ENCODE peak calls at places on chromosomes 16 and 17, in ten cellular contexts. O is stomach; Z is effector memory CD4-positive, alpha-beta T cell; Q is BE2C; J is ascending aorta; H is IMR-90; X is heart left ventricle; N is uterus; I is right cardiac atrium; F is psoas muscle. P is an unnamed sample. For H3K4me1, the result is how much of the 10 kb centered on the place peaks cover.

GRCh38 chr17:64230551-64231408 is 32.3 kb downstream of the TEX2 start:
- DNase-seq in O (no peak), Z (no peak), Q (no peak), J (peak), H (peak), X (no peak), N (no peak), I (no peak), F (no peak), P (peak)

GRCh38 chr17:54900457-54901229 is at the start of gene TOM1L1:
- DNase-seq in O (peak), Z (no peak), Q (peak), J (peak), H (peak), X (peak), N (peak), I (peak), F (peak), P (peak)

GRCh38 chr16:70437582-70438324 is 1.1 kb downstream of the ST3GAL2 start:
- DNase-seq in O (no peak), Z (no peak), Q (peak), J (no peak), H (peak), X (peak), N (no peak), I (no peak), F (no peak), P (peak)

GRCh38 chr16:20175358-20175757 is 101.7 kb upstream of the GPR139 start:
- DNase-seq in O (no peak), Z (no peak), Q (no peak), J (no peak), H (no peak), X (no peak), N (no peak), I (no peak), F (no peak), P (no peak)

GRCh38 chr16:59604331-59604730 is 870.2 kb upstream of the GOT2 start:
- DNase-seq in O (no peak), Z (no peak), Q (no peak), J (no peak), H (peak), X (no peak), N (no peak), I (no peak), F (no peak), P (no peak)

GRCh38 chr17:83186226-83186625 is 106.8 kb downstream of the METRNL start:
- DNase-seq in O (no peak), Z (no peak), Q (no peak), J (peak), H (no peak), X (peak), N (no peak), I (peak), F (peak), P (no peak)

GRCh38 chr16:64996641-64997040 is 125.2 kb downstream of the CDH11 start:
- DNase-seq in O (no peak), Z (no peak), Q (no peak), J (no peak), H (no peak), X (no peak), N (no peak), I (no peak), F (no peak), P (no peak)

GRCh38 chr17:55161935-55162555 is 102.7 kb upstream of the HLF start:
- DNase-seq in O (no peak), Z (no peak), Q (no peak), J (no peak), H (peak), X (no peak), N (no peak), I (no peak), F (no peak), P (peak)

GRCh38 chr16:72561-73537 is at the start of gene RHBDF1:
- DNase-seq in O (peak), Z (no peak), Q (peak), J (peak), H (peak), X (peak), N (peak), I (peak), F (peak), P (no peak)

GRCh38 chr17:16283705-16284104 is 66.7 kb downstream of the PIGL start:
- DNase-seq in O (no peak), Z (no peak), Q (no peak), J (no peak), H (peak), X (no peak), N (no peak), I (no peak), F (no peak), P (peak)

GRCh38 chr17:63437287-63438091 is 8.6 kb downstream of the CYB561 start:
- DNase-seq in O (peak), Z (no peak), Q (peak), J (no peak), H (no peak), X (no peak), N (no peak), I (peak), F (peak), P (no peak)

GRCh38 chr16:66263168-66263972 is 103.1 kb upstream of the CDH5 start:
- DNase-seq in O (no peak), Z (no peak), Q (no peak), J (no peak), H (no peak), X (no peak), N (no peak), I (no peak), F (no peak), P (no peak)

GRCh38 chr16:86665319-86665675 is 86.9 kb downstream of the FOXL1 start:
- DNase-seq in O (no peak), Z (no peak), Q (no peak), J (peak), H (peak), X (no peak), N (no peak), I (no peak), F (no peak), P (peak)

GRCh38 chr16:56289862-56290261 is 98.6 kb downstream of the GNAO1 start:
- DNase-seq in O (no peak), Z (no peak), Q (peak), J (no peak), H (no peak), X (no peak), N (no peak), I (no peak), F (no peak), P (no peak)

GRCh38 chr16:77974883-77975282 is 47.5 kb upstream of the CLEC3A start:
- DNase-seq in O (no peak), Z (no peak), Q (no peak), J (no peak), H (no peak), X (no peak), N (no peak), I (no peak), F (no peak), P (peak)

GRCh38 chr17:52027620-52028019 is 130.9 kb downstream of the CA10 start:
- DNase-seq in O (no peak), Z (no peak), Q (no peak), J (no peak), H (no peak), X (no peak), N (no peak), I (no peak), F (no peak), P (peak)

GRCh38 chr16:84228321-84228838 is 11.4 kb downstream of the KCNG4 start:
- DNase-seq in O (no peak), Z (no peak), Q (peak), J (peak), H (peak), X (peak), N (peak), I (peak), F (peak), P (peak)

GRCh38 chr17:41907185-41907556 is 11.6 kb downstream of the ACLY start:
- DNase-seq in O (no peak), Z (no peak), Q (no peak), J (no peak), H (peak), X (no peak), N (peak), I (no peak), F (no peak), P (peak)

GRCh38 chr16:28935924-28936783 is 4.4 kb downstream of the CD19 start:
- DNase-seq in O (peak), Z (peak), Q (peak), J (peak), H (peak), X (peak), N (peak), I (peak), F (peak), P (peak)

GRCh38 chr16:64829678-64830077 is 292.2 kb downstream of the CDH11 start:
- DNase-seq in O (no peak), Z (no peak), Q (no peak), J (no peak), H (no peak), X (no peak), N (no peak), I (no peak), F (no peak), P (no peak)

GRCh38 chr17:31373150-31374082 is 18.1 kb upstream of the RAB11FIP4 start:
- DNase-seq in O (no peak), Z (no peak), Q (no peak), J (no peak), H (peak), X (no peak), N (no peak), I (no peak), F (no peak), P (peak)

GRCh38 chr16:50644730-50645129 is 36.4 kb downstream of the SNX20 start:
- DNase-seq in O (peak), Z (no peak), Q (no peak), J (no peak), H (no peak), X (no peak), N (peak), I (no peak), F (no peak), P (peak)

GRCh38 chr17:55577011-55577586 is 65.8 kb upstream of the SMIM36 start:
- DNase-seq in O (no peak), Z (no peak), Q (no peak), J (peak), H (peak), X (peak), N (peak), I (peak), F (no peak), P (peak)

GRCh38 chr16:21626659-21627277 is 25.6 kb downstream of the IGSF6 start:
- DNase-seq in O (no peak), Z (peak), Q (peak), J (no peak), H (peak), X (no peak), N (peak), I (no peak), F (no peak), P (peak)

GRCh38 chr17:49249890-49250522 is 19.4 kb upstream of the PHOSPHO1 start:
- DNase-seq in O (no peak), Z (no peak), Q (no peak), J (no peak), H (no peak), X (no peak), N (no peak), I (no peak), F (no peak), P (no peak)

GRCh38 chr17:81870155-81870977 is 771 bp downstream of the ARHGDIA start:
- DNase-seq in O (peak), Z (peak), Q (peak), J (no peak), H (peak), X (no peak), N (peak), I (peak), F (no peak), P (peak)

GRCh38 chr17:77117415-77117814 is 23.4 kb upstream of the SEC14L1 start:
- DNase-seq in O (no peak), Z (no peak), Q (no peak), J (no peak), H (no peak), X (no peak), N (no peak), I (no peak), F (no peak), P (peak)

GRCh38 chr17:65800655-65801054 is 239.2 kb upstream of the AXIN2 start:
- DNase-seq in O (no peak), Z (no peak), Q (no peak), J (no peak), H (no peak), X (no peak), N (no peak), I (no peak), F (no peak), P (no peak)

GRCh38 chr17:4631836-4632582 is 9.5 kb downstream of the ALOX15 start:
- DNase-seq in O (no peak), Z (no peak), Q (no peak), J (peak), H (peak), X (no peak), N (no peak), I (no peak), F (no peak), P (no peak)

GRCh38 chr17:44004761-44005526 is 522 bp downstream of the NAGS start:
- DNase-seq in O (peak), Z (no peak), Q (peak), J (no peak), H (no peak), X (no peak), N (peak), I (no peak), F (peak), P (no peak)

GRCh38 chr16:80366023-80366422 is 174.8 kb upstream of the DYNLRB2 start:
- DNase-seq in O (no peak), Z (no peak), Q (no peak), J (no peak), H (no peak), X (no peak), N (no peak), I (no peak), F (no peak), P (no peak)

GRCh38 chr17:75524269-75524970 is 1.1 kb upstream of the LLGL2 start:
- DNase-seq in O (no peak), Z (no peak), Q (no peak), J (no peak), H (no peak), X (no peak), N (no peak), I (no peak), F (no peak), P (no peak)

GRCh38 chr17:8163978-8164814 is 1.4 kb upstream of the VAMP2 start:
- DNase-seq in O (peak), Z (peak), Q (no peak), J (peak), H (peak), X (peak), N (peak), I (peak), F (peak), P (peak)

GRCh38 chr16:18832613-18833012 is 31.3 kb upstream of the ARL6IP1 start:
- DNase-seq in O (no peak), Z (no peak), Q (no peak), J (no peak), H (no peak), X (no peak), N (no peak), I (no peak), F (no peak), P (no peak)

GRCh38 chr16:68764866-68765265 is 27.8 kb downstream of the CDH1 start:
- DNase-seq in O (no peak), Z (no peak), Q (no peak), J (no peak), H (no peak), X (no peak), N (no peak), I (no peak), F (no peak), P (no peak)

GRCh38 chr16:17026600-17027242 is 444.0 kb downstream of the XYLT1 start:
- DNase-seq in O (no peak), Z (no peak), Q (no peak), J (no peak), H (no peak), X (no peak), N (no peak), I (no peak), F (no peak), P (no peak)

GRCh38 chr16:75471723-75472634 is 7.5 kb upstream of the TMEM170A start:
- DNase-seq in O (peak), Z (peak), Q (peak), J (peak), H (peak), X (peak), N (peak), I (peak), F (no peak), P (peak)

GRCh38 chr16:67399218-67399733 is 6.0 kb upstream of the TPPP3 start:
- DNase-seq in O (peak), Z (no peak), Q (no peak), J (no peak), H (no peak), X (no peak), N (peak), I (peak), F (peak), P (no peak)

GRCh38 chr17:43216762-43217613 is 5.3 kb downstream of the TMEM106A start:
- DNase-seq in O (no peak), Z (no peak), Q (no peak), J (no peak), H (no peak), X (no peak), N (no peak), I (no peak), F (no peak), P (no peak)

GRCh38 chr17:7404737-7405412 is 978 bp upstream of the TMEM256 start:
- DNase-seq in O (peak), Z (peak), Q (no peak), J (peak), H (no peak), X (peak), N (no peak), I (peak), F (peak), P (no peak)

GRCh38 chr16:81817789-81818304 is 38.8 kb downstream of the PLCG2 start:
- DNase-seq in O (peak), Z (no peak), Q (no peak), J (no peak), H (no peak), X (no peak), N (no peak), I (no peak), F (no peak), P (no peak)
- H3K4me1 ChIP-seq in O (under half), Z (under half), Q (under half), J (under half), H (under half), X (under half), N (under half), I (under half), F (under half), P (under half)

DNA sequence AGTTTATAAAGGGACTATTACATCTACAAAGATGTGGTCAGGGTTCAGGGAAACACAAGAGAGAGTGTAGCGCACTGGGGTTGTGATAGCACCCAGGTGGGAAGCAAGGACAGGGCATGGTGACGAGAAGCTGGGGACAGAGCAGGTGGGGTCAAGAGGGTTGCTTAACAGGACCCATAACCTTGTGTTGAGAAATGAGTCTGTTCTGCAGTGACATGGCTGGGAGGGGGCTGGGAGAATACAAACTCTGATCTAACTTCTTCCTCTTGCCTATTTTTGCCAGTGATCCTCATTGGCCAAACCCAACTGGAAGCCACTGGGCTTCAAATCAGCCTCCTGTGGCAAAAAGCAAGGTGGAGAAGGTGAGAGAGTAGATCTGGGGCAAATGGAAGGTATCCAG is 76.7 kb upstream of the ZFHX3 start:
- DNase-seq in O (no peak), Z (no peak), Q (no peak), J (no peak), H (no peak), X (no peak), N (no peak), I (no peak), F (no peak), P (no peak)
- H3K4me1 ChIP-seq in O (under half), Z (under half), Q (under half), J (under half), H (under half), X (under half), N (under half), I (under half), F (under half), P (under half)

GRCh38 chr17:60989439-60989838 is 311.8 kb downstream of the BCAS3 start:
- DNase-seq in O (no peak), Z (no peak), Q (no peak), J (no peak), H (no peak), X (no peak), N (no peak), I (no peak), F (no peak), P (no peak)
- H3K4me1 ChIP-seq in O (under half), Z (under half), Q (under half), J (under half), H (under half), X (under half), N (under half), I (under half), F (under half), P (under half)

DNA sequence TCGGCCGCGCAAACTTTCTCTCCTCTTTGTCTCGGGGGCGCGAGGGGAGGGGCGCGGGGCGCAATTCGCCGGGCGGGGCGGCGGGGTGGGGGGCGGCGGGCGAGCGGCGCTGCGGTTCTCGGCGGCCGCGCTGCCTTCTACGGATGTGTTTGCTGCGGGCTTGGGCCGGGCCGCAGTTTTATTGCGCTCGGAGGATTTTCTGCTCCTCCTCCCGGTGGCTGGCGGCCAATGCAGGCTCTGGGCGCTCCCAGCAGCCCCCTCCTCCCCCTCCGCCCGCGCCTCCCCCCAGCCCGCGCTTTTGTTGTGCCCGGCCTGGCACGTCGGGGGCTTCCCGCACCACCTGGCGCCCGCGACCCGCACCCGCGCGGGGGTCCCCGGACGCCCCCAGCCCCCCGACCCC is at the start of gene TIMP2:
- DNase-seq in O (peak), Z (peak), Q (peak), J (peak), H (peak), X (peak), N (peak), I (peak), F (peak), P (peak)
- H3K4me1 ChIP-seq in O (under half), Z (under half), Q (under half), J (half or more), H (under half), X (under half), N (under half), I (under half), F (under half), P (under half)

GRCh38 chr17:40320771-40321501 is 12.0 kb downstream of the RARA start:
- DNase-seq in O (no peak), Z (peak), Q (no peak), J (peak), H (no peak), X (peak), N (peak), I (peak), F (peak), P (no peak)
- H3K4me1 ChIP-seq in O (half or more), Z (half or more), Q (half or more), J (half or more), H (half or more), X (under half), N (under half), I (under half), F (half or more), P (half or more)

DNA sequence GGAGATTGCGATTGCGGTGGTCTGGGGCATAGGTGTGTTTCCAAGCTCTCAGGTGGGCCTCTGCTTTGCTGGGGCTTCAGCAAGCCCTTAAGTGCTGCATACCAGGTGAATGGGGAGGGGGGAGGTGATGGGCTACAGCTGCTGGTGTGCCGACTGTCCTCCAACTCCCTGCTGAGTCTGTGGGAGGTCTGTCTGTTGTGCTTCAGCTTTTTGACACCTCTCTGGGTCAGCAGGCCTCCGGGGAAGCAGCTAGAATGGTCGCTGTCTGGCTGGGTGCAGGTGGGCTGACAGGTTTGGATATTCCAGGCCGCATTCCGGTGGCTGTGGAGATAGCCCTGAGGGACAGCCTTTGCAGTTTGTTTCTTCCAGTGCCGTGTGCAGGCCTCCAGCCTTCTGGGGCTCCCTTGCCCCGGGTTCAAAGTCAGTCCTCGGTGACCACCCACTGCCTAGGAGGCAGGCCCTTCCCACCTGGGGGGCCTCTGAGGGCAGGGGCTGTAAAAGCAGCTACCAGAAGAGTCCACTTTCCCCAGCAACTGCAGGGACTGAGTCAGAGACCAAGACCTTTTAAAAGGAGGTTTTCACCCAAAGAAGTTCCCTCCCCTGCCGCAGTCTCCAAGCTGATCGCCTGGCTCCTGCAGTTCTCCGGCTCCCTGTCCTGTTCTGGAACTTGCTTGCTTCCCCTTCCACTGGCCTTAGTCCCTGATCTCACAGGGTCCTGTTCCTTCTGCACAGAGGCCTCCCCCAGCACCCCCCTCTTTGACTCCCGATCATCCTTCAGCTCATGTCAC is 2.0 kb upstream of the TTYH2 start:
- DNase-seq in O (no peak), Z (no peak), Q (no peak), J (no peak), H (no peak), X (no peak), N (no peak), I (no peak), F (no peak), P (peak)
- H3K4me1 ChIP-seq in O (half or more), Z (under half), Q (under half), J (under half), H (under half), X (under half), N (under half), I (under half), F (half or more), P (under half)